ENCODE peak calls at places on chromosomes 11 and 22, in four cellular contexts. Q is HCT116, T is K562, I is HepG2. J is an unnamed sample.

GRCh38 chr11:120385110-120385509 is 48.9 kb downstream of the ARHGEF12 start:
- DNase-seq in Q (no peak), T (peak), I (no peak), J (peak)

GRCh38 chr11:119179983-119180382 is 5.3 kb upstream of the NHERF4 start:
- DNase-seq in I (no peak), T (no peak), Q (no peak), J (no peak)

GRCh38 chr11:40118780-40119179 is 1340.7 kb downstream of the LRRC4C start:
- DNase-seq in I (no peak), Q (no peak), T (no peak), J (no peak)

GRCh38 chr11:8740156-8740555 is 57.6 kb downstream of the RPL27A start:
- DNase-seq in Q (no peak), T (no peak), I (no peak), J (no peak)

GRCh38 chr11:7775689-7776088 is 21.1 kb downstream of the OR5P2 start:
- DNase-seq in Q (no peak), I (no peak), T (no peak), J (no peak)

GRCh38 chr22:29269230-29269604 is 1.1 kb downstream of the EWSR1 start:
- DNase-seq in I (no peak), Q (no peak), T (no peak), J (no peak)

GRCh38 chr11:93728792-93729128 is 12.5 kb downstream of the TAF1D start:
- DNase-seq in T (no peak), I (no peak), Q (no peak), J (no peak)

GRCh38 chr11:57567512-57568329 is at the start of gene UBE2L6:
- DNase-seq in T (peak), I (no peak), Q (no peak), J (peak)

GRCh38 chr11:8684600-8685290 is 2.2 kb downstream of the RPL27A start:
- DNase-seq in I (no peak), T (no peak), Q (no peak), J (no peak)

GRCh38 chr11:74397531-74398243 is 546 bp downstream of the PGM2L1 start:
- DNase-seq in Q (peak), T (peak), I (peak), J (peak)

GRCh38 chr11:63870351-63871197 is 31.7 kb downstream of the MARK2 start:
- DNase-seq in Q (no peak), I (no peak), T (no peak), J (no peak)

GRCh38 chr22:45998638-45999378 is 21.8 kb upstream of the WNT7B start:
- DNase-seq in T (no peak), Q (no peak), I (no peak), J (no peak)

GRCh38 chr11:6632116-6633073 is 13.2 kb upstream of the TPP1 start:
- DNase-seq in I (no peak), Q (no peak), T (no peak), J (no peak)

GRCh38 chr22:27331526-27332281 is 469.9 kb downstream of the MN1 start:
- DNase-seq in Q (no peak), I (peak), T (no peak), J (peak)

GRCh38 chr11:70630816-70631623 is 232.7 kb downstream of the CTTN start:
- DNase-seq in T (no peak), I (no peak), Q (no peak), J (no peak)

GRCh38 chr22:27867114-27867957 is 51.7 kb downstream of the PITPNB start:
- DNase-seq in Q (no peak), T (no peak), I (no peak), J (no peak)

GRCh38 chr11:27213232-27213660 is 149.8 kb downstream of the CCDC34 start:
- DNase-seq in T (no peak), Q (no peak), I (no peak), J (no peak)

GRCh38 chr11:12029738-12030363 is 21.4 kb upstream of the DKK3 start:
- DNase-seq in I (peak), T (no peak), Q (peak), J (no peak)

GRCh38 chr11:44944181-44944852 is 6.4 kb downstream of the TP53I11 start:
- DNase-seq in Q (no peak), T (no peak), I (no peak), J (no peak)

GRCh38 chr11:58513747-58514367 is 6.0 kb upstream of the OR5B21 start:
- DNase-seq in I (peak), T (peak), Q (peak), J (peak)

GRCh38 chr11:120279490-120279889 is 39.5 kb downstream of the POU2F3 start:
- DNase-seq in I (no peak), T (no peak), Q (no peak), J (no peak)

GRCh38 chr22:20937794-20938148 is 20.6 kb downstream of the CRKL start:
- DNase-seq in I (no peak), T (no peak), Q (no peak), J (no peak)

GRCh38 chr11:116731097-116731761 is 41.6 kb downstream of the BUD13 start:
- DNase-seq in Q (no peak), T (no peak), I (peak), J (peak)

GRCh38 chr11:105456950-105457349 is 152.9 kb upstream of the GRIA4 start:
- DNase-seq in Q (no peak), I (no peak), T (peak), J (no peak)

GRCh38 chr11:128830836-128831780 is 36.0 kb downstream of the KCNJ1 start:
- DNase-seq in I (peak), T (peak), Q (peak), J (peak)

GRCh38 chr11:70502677-70503076 is 104.3 kb downstream of the CTTN start:
- DNase-seq in T (no peak), I (no peak), Q (no peak), J (no peak)

GRCh38 chr11:125075242-125075625 is 12.1 kb downstream of the SLC37A2 start:
- DNase-seq in T (no peak), Q (no peak), I (no peak), J (no peak)

GRCh38 chr11:1257916-1258315 is 35.0 kb downstream of the MUC5B start:
- DNase-seq in T (no peak), Q (no peak), I (no peak), J (no peak)

GRCh38 chr22:44392446-44392921 is 79.7 kb upstream of the SHISAL1 start:
- DNase-seq in I (no peak), T (no peak), Q (no peak), J (no peak)

GRCh38 chr11:3196161-3197043 is 22.2 kb downstream of the MRGPRG start:
- DNase-seq in I (no peak), Q (no peak), T (no peak), J (peak)

DNA sequence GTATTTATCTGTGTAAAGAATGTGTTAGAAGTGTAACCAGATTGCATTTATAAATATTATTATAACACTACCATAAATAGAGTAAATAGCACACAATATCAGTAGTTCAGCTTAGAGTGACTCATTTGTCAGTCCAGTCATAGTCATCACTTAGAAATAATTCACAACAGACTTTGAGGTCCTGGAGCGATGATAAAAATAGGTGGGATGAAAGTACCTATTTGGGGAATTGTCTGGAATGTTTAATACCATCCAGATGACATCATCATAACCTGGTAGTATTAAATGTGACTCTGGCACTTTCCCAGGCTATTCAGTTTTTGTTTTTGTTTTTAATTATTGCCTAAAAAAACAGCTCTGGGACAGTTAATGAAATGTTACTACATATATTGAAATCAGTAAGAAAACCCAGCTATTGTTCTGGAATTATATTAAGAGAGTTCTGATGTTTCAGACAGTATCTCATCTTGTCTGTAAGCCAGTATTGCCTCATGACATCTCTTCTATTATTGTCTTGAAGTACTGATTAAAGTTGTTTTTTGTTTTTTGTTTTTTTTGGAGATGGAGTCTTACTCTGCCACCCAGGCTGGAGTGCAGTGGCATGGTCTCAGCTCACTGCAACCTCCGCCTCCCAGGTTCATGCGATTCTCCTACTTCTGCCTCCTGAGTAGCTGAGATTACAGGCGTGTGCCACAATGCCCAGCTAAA is 74.8 kb downstream of the SIK2 start:
- DNase-seq in T (no peak), Q (peak), I (no peak), J (no peak)
- TF ChIP-seq ELF1 in T (no peak), Q (no peak), I (no peak), J (no peak)

GRCh38 chr11:66363805-66364535 is 7.6 kb downstream of the SLC29A2 start:
- DNase-seq in T (peak), Q (no peak), I (no peak), J (peak)
- TF ChIP-seq ELF1 in T (no peak), Q (no peak), I (no peak), J (no peak)

GRCh38 chr11:29119116-29119515 is 897.7 kb downstream of the KCNA4 start:
- DNase-seq in I (no peak), Q (no peak), T (no peak), J (no peak)

GRCh38 chr11:29120329-29120695 is 896.5 kb downstream of the KCNA4 start:
- DNase-seq in T (no peak), I (no peak), Q (no peak), J (no peak)

GRCh38 chr11:29124436-29124835 is 892.4 kb downstream of the KCNA4 start:
- DNase-seq in I (no peak), Q (no peak), T (no peak), J (no peak)

GRCh38 chr11:29125621-29126020 is 891.2 kb downstream of the KCNA4 start:
- DNase-seq in Q (no peak), T (no peak), I (no peak), J (no peak)

DNA sequence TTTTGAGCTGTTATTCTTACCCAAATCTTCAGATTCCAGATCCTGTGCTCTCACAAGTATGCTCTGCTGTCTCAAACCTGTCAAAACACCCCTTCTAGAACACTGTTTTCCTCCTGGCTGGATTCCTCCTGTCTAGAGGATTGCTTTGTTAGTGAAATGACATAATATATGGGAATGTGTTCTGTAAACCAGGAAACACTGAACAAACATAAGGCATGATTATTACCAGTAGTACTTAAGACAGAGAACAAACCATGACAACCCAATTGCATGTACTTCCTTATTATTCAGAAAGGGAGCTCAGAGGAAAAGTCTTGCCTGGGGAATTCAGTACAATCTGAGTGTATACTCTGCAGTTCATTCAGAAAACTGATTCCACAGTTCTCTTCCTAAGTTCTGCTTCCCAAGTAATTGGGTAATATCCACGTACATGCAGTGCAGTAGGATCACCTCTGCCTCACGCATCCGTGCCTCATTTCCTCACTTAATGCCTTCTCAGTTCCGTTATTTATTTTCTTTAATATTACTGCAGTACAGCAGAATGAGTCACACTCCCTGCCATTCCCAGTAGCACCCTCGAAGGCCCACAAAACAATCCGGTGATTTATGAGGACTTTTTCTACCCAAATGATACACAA is 897.0 kb downstream of the KCNA4 start:
- DNase-seq in I (no peak), T (no peak), Q (no peak), J (no peak)
- TF ChIP-seq ELF1 in I (no peak), T (no peak), Q (no peak), J (no peak)

GRCh38 chr11:114553642-114554041 is 6.0 kb downstream of the NXPE1 start:
- DNase-seq in Q (no peak), T (no peak), I (no peak), J (no peak)

GRCh38 chr11:114551060-114551459 is 8.6 kb downstream of the NXPE1 start:
- DNase-seq in T (no peak), Q (no peak), I (no peak), J (no peak)

GRCh38 chr11:114559425-114560310 is at the start of gene NXPE1:
- DNase-seq in Q (no peak), T (no peak), I (no peak), J (no peak)

DNA sequence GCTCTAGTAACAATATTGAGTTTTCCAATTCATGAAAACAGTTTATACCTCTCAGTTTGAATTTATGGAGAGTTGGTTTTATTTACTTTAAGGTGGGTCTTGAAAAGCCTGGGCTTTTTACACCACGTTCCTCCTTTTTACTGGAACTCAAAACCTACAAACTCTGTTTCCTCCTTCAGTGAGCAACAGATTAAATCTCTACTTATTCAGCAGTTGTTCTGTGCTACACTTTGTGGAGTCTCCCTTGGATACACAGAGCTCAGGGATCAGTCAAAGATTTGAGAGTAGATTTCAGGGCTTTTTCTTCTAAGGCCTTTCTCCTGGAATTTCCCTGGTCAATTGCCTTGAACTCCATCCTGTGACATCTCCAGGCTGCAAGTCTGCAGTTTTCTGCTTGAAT is 3.5 kb downstream of the NXPE1 start:
- DNase-seq in I (no peak), T (no peak), Q (no peak), J (no peak)
- TF ChIP-seq ELF1 in I (no peak), T (no peak), Q (no peak), J (no peak)

GRCh38 chr22:22710719-22711531 is 66.5 kb downstream of the GGTLC2 start:
- DNase-seq in I (peak), T (peak), Q (no peak), J (peak)

GRCh38 chr22:22712092-22712658 is 67.8 kb downstream of the GGTLC2 start:
- DNase-seq in Q (no peak), T (no peak), I (no peak), J (no peak)

GRCh38 chr22:22712666-22713365 is 68.4 kb downstream of the GGTLC2 start:
- DNase-seq in T (no peak), I (no peak), Q (no peak), J (no peak)

GRCh38 chr22:22711532-22711913 is 67.1 kb downstream of the GGTLC2 start:
- DNase-seq in I (no peak), Q (no peak), T (no peak), J (no peak)

GRCh38 chr22:22709719-22710445 is 65.5 kb downstream of the GGTLC2 start:
- DNase-seq in I (no peak), Q (no peak), T (peak), J (no peak)
- TF ChIP-seq ELF1 in I (no peak), Q (no peak), T (no peak), J (no peak)

GRCh38 chr22:43209971-43210370 is 23.0 kb upstream of the TTLL12 start:
- DNase-seq in T (no peak), I (no peak), Q (no peak), J (no peak)
- TF ChIP-seq ELF1 in T (no peak), I (no peak), Q (no peak), J (no peak)

J was measured in SK-N-SH.